ENCODE peak calls at places on chromosomes 4 and X, in four cellular contexts. One of them, this sample, is unnamed.

GRCh38 chr4:105666693-105667092 is 41.8 kb downstream of the INTS12 start:
- DNase-seq in tibial artery: no peak
- DNase-seq in lung: no peak
- DNase-seq in effector memory CD4-positive, alpha-beta T cell: no peak
- DNase-seq in this sample: no peak

GRCh38 chr4:68249434-68249833 is 3.9 kb upstream of the TMPRSS11B start:
- DNase-seq in effector memory CD4-positive, alpha-beta T cell: no peak
- DNase-seq in tibial artery: no peak
- DNase-seq in lung: no peak
- DNase-seq in this sample: no peak

GRCh38 chr4:100984901-100985300 is 362.4 kb downstream of the PPP3CA start:
- DNase-seq in lung: no peak
- DNase-seq in effector memory CD4-positive, alpha-beta T cell: no peak
- DNase-seq in tibial artery: no peak
- DNase-seq in this sample: no peak

GRCh38 chr4:174314770-174315169 is 31.1 kb downstream of the CEP44 start:
- DNase-seq in effector memory CD4-positive, alpha-beta T cell: no peak
- DNase-seq in tibial artery: no peak
- DNase-seq in lung: no peak
- DNase-seq in this sample: no peak

GRCh38 chrX:46327229-46328081 is 217.8 kb downstream of the ZNF674 start:
- DNase-seq in effector memory CD4-positive, alpha-beta T cell: no peak
- DNase-seq in lung: peak; percentile 57
- DNase-seq in tibial artery: no peak
- DNase-seq in this sample: no peak

GRCh38 chrX:142156567-142156966 is 48.5 kb downstream of the MAGEC2 start:
- DNase-seq in effector memory CD4-positive, alpha-beta T cell: no peak
- DNase-seq in lung: no peak
- DNase-seq in tibial artery: no peak
- DNase-seq in this sample: no peak

GRCh38 chr4:36159208-36159607 is 85.1 kb downstream of the ARAP2 start:
- DNase-seq in tibial artery: no peak
- DNase-seq in lung: no peak
- DNase-seq in effector memory CD4-positive, alpha-beta T cell: no peak
- DNase-seq in this sample: no peak

GRCh38 chr4:76058302-76058701 is 16.2 kb upstream of the ART3 start:
- DNase-seq in tibial artery: no peak
- DNase-seq in lung: no peak
- DNase-seq in effector memory CD4-positive, alpha-beta T cell: no peak
- DNase-seq in this sample: peak; percentile 76

GRCh38 chr4:40289366-40290188 is 45.6 kb upstream of the CHRNA9 start:
- DNase-seq in effector memory CD4-positive, alpha-beta T cell: no peak
- DNase-seq in lung: no peak
- DNase-seq in tibial artery: no peak
- DNase-seq in this sample: no peak

GRCh38 chr4:15303052-15303641 is 124.7 kb upstream of the C1QTNF7 start:
- DNase-seq in effector memory CD4-positive, alpha-beta T cell: no peak
- DNase-seq in tibial artery: no peak
- DNase-seq in lung: no peak
- DNase-seq in this sample: no peak

GRCh38 chr4:129603241-129603931 is 507.4 kb downstream of the C4orf33 start:
- DNase-seq in lung: no peak
- DNase-seq in tibial artery: no peak
- DNase-seq in effector memory CD4-positive, alpha-beta T cell: no peak
- DNase-seq in this sample: no peak

GRCh38 chr4:109729155-109729562 is 711 bp downstream of the PLA2G12A start:
- DNase-seq in tibial artery: no peak
- DNase-seq in lung: peak; percentile 28
- DNase-seq in effector memory CD4-positive, alpha-beta T cell: no peak
- DNase-seq in this sample: no peak

GRCh38 chr4:90184560-90184959 is 57.4 kb downstream of the CCSER1 start:
- DNase-seq in lung: no peak
- DNase-seq in tibial artery: no peak
- DNase-seq in effector memory CD4-positive, alpha-beta T cell: no peak
- DNase-seq in this sample: no peak

GRCh38 chrX:107825698-107826285 is at the start of gene MID2:
- DNase-seq in tibial artery: peak; percentile 79
- DNase-seq in lung: peak; percentile 42
- DNase-seq in effector memory CD4-positive, alpha-beta T cell: peak; percentile 28
- DNase-seq in this sample: no peak

GRCh38 chrX:40420899-40421729 is 159.7 kb upstream of the ATP6AP2 start:
- DNase-seq in tibial artery: no peak
- DNase-seq in effector memory CD4-positive, alpha-beta T cell: no peak
- DNase-seq in lung: no peak
- DNase-seq in this sample: peak; percentile 21

GRCh38 chr4:119897260-119897659 is 169.4 kb downstream of the MAD2L1 start:
- DNase-seq in lung: no peak
- DNase-seq in tibial artery: no peak
- DNase-seq in effector memory CD4-positive, alpha-beta T cell: no peak
- DNase-seq in this sample: no peak

GRCh38 chr4:4384837-4385236 is 2.1 kb upstream of the NSG1 start:
- DNase-seq in lung: no peak
- DNase-seq in effector memory CD4-positive, alpha-beta T cell: no peak
- DNase-seq in tibial artery: no peak
- DNase-seq in this sample: no peak

GRCh38 chr4:65798498-65799127 is 128.3 kb upstream of the EPHA5 start:
- DNase-seq in tibial artery: no peak
- DNase-seq in effector memory CD4-positive, alpha-beta T cell: no peak
- DNase-seq in lung: no peak
- DNase-seq in this sample: no peak

GRCh38 chr4:87838207-87838606 is 5.4 kb downstream of the MEPE start:
- DNase-seq in tibial artery: no peak
- DNase-seq in lung: no peak
- DNase-seq in effector memory CD4-positive, alpha-beta T cell: no peak
- DNase-seq in this sample: no peak

GRCh38 chr4:143381171-143382118 is 44.8 kb downstream of the GAB1 start:
- DNase-seq in lung: peak; percentile 61
- DNase-seq in effector memory CD4-positive, alpha-beta T cell: no peak
- DNase-seq in tibial artery: peak; percentile 93
- DNase-seq in this sample: no peak

GRCh38 chr4:8315343-8316250 is 46.0 kb downstream of the HTRA3 start:
- DNase-seq in lung: peak; percentile 57
- DNase-seq in effector memory CD4-positive, alpha-beta T cell: no peak
- DNase-seq in tibial artery: peak; percentile 72
- DNase-seq in this sample: no peak

GRCh38 chr4:74891037-74891436 is 41.9 kb upstream of the PARM1 start:
- DNase-seq in effector memory CD4-positive, alpha-beta T cell: no peak
- DNase-seq in tibial artery: no peak
- DNase-seq in lung: no peak
- DNase-seq in this sample: no peak

GRCh38 chr4:77899607-77900006 is 37.0 kb downstream of the MRPL1 start:
- DNase-seq in tibial artery: no peak
- DNase-seq in lung: no peak
- DNase-seq in effector memory CD4-positive, alpha-beta T cell: no peak
- DNase-seq in this sample: no peak

GRCh38 chr4:183437452-183437851 is 7.0 kb upstream of the CDKN2AIP start:
- DNase-seq in effector memory CD4-positive, alpha-beta T cell: no peak
- DNase-seq in lung: no peak
- DNase-seq in tibial artery: no peak
- DNase-seq in this sample: no peak

GRCh38 chr4:133594246-133595207 is 445.4 kb downstream of the PCDH10 start:
- DNase-seq in lung: no peak
- DNase-seq in effector memory CD4-positive, alpha-beta T cell: no peak
- DNase-seq in tibial artery: no peak
- DNase-seq in this sample: no peak

GRCh38 chr4:106502106-106502699 is 133.6 kb upstream of the GIMD1 start:
- DNase-seq in effector memory CD4-positive, alpha-beta T cell: no peak
- DNase-seq in tibial artery: no peak
- DNase-seq in lung: peak; percentile 52
- DNase-seq in this sample: no peak

GRCh38 chrX:84189125-84189524 is 1.1 kb upstream of the RPS6KA6 start:
- DNase-seq in lung: no peak
- DNase-seq in effector memory CD4-positive, alpha-beta T cell: no peak
- DNase-seq in tibial artery: no peak
- DNase-seq in this sample: no peak

GRCh38 chrX:65591206-65591605 is 56.6 kb upstream of the LAS1L start:
- DNase-seq in tibial artery: no peak
- DNase-seq in effector memory CD4-positive, alpha-beta T cell: no peak
- DNase-seq in lung: no peak
- DNase-seq in this sample: no peak

GRCh38 chrX:65600106-65600505 is 65.5 kb upstream of the LAS1L start:
- DNase-seq in effector memory CD4-positive, alpha-beta T cell: no peak
- DNase-seq in tibial artery: no peak
- DNase-seq in lung: peak; percentile 7
- DNase-seq in this sample: no peak

GRCh38 chrX:65598559-65599147 is 64.1 kb upstream of the LAS1L start:
- DNase-seq in effector memory CD4-positive, alpha-beta T cell: no peak
- DNase-seq in lung: no peak
- DNase-seq in tibial artery: no peak
- DNase-seq in this sample: no peak

GRCh38 chrX:65596270-65596669 is 61.7 kb upstream of the LAS1L start:
- DNase-seq in lung: no peak
- DNase-seq in effector memory CD4-positive, alpha-beta T cell: peak; percentile 28
- DNase-seq in tibial artery: peak; percentile 64
- DNase-seq in this sample: no peak

DNA sequence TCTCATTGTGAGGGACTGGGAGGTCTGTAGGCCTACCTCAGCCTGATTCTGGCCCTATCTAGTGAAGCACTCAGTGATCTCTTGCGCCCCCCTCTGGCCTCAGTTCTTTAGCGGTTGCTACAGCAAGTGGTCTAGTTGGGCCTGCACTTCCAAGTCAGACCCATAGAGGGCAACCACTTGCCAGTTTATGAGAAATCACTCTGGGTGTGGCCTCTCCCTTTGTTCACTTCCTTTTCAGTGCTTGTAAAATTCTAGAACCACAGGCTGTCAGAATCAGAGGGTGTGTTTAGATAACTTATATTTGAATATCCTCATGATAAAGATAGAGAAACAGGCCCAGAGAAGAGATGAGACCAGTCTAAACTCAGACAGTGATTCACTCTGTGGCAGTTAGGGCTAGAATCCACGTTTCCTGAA is 60.9 kb upstream of the LAS1L start:
- DNase-seq in effector memory CD4-positive, alpha-beta T cell: peak; percentile 82
- DNase-seq in tibial artery: peak; percentile 94
- DNase-seq in lung: peak; percentile 96
- DNase-seq in this sample: peak; percentile 73
- H3K4me3 ChIP-seq in effector memory CD4-positive, alpha-beta T cell: no peak overlapping the region
- H3K4me3 ChIP-seq in tibial artery: no peak overlapping the region
- H3K4me3 ChIP-seq in lung: no peak overlapping the region
- H3K4me3 ChIP-seq in this sample: no peak overlapping the region

GRCh38 chr4:2415881-2416563 is 2.4 kb downstream of the ZFYVE28 start:
- DNase-seq in tibial artery: no peak
- DNase-seq in effector memory CD4-positive, alpha-beta T cell: no peak
- DNase-seq in lung: no peak
- DNase-seq in this sample: no peak

GRCh38 chr4:2417196-2417764 is 1.2 kb downstream of the ZFYVE28 start:
- DNase-seq in lung: no peak
- DNase-seq in effector memory CD4-positive, alpha-beta T cell: no peak
- DNase-seq in tibial artery: no peak
- DNase-seq in this sample: no peak

GRCh38 chr4:2416564-2417195 is 1.8 kb downstream of the ZFYVE28 start:
- DNase-seq in effector memory CD4-positive, alpha-beta T cell: no peak
- DNase-seq in tibial artery: no peak
- DNase-seq in lung: no peak
- DNase-seq in this sample: peak; percentile 31

GRCh38 chr4:2413821-2414610 is 4.4 kb downstream of the ZFYVE28 start:
- DNase-seq in tibial artery: no peak
- DNase-seq in lung: no peak
- DNase-seq in effector memory CD4-positive, alpha-beta T cell: no peak
- DNase-seq in this sample: no peak

GRCh38 chr4:2415213-2415612 is 3.2 kb downstream of the ZFYVE28 start:
- DNase-seq in tibial artery: no peak
- DNase-seq in effector memory CD4-positive, alpha-beta T cell: no peak
- DNase-seq in lung: no peak
- DNase-seq in this sample: no peak
- H3K27me3 ChIP-seq in tibial artery: no peaks in the 10 kb centered on the region
- H3K27me3 ChIP-seq in effector memory CD4-positive, alpha-beta T cell: no peaks in the 10 kb centered on the region
- H3K27me3 ChIP-seq in lung: no peaks in the 10 kb centered on the region
- H3K27me3 ChIP-seq in this sample: peaks cover 4% of the 10 kb centered on the region

GRCh38 chr4:3189459-3189858 is 59.5 kb upstream of the MSANTD1 start:
- DNase-seq in effector memory CD4-positive, alpha-beta T cell: no peak
- DNase-seq in tibial artery: no peak
- DNase-seq in lung: no peak
- DNase-seq in this sample: no peak
- H3K36me3 ChIP-seq in effector memory CD4-positive, alpha-beta T cell: peaks cover 21% of the 10 kb centered on the region
- H3K36me3 ChIP-seq in tibial artery: peaks cover 58% of the 10 kb centered on the region
- H3K36me3 ChIP-seq in lung: peaks cover 19% of the 10 kb centered on the region
- H3K36me3 ChIP-seq in this sample: peaks cover 30% of the 10 kb centered on the region

GRCh38 chrX:63363788-63364187 is 12.7 kb upstream of the SPIN4 start:
- DNase-seq in lung: no peak
- DNase-seq in effector memory CD4-positive, alpha-beta T cell: no peak
- DNase-seq in tibial artery: no peak
- DNase-seq in this sample: no peak
- H3K4me3 ChIP-seq in lung: no peak overlapping the region
- H3K4me3 ChIP-seq in effector memory CD4-positive, alpha-beta T cell: no peak overlapping the region
- H3K4me3 ChIP-seq in tibial artery: no peak overlapping the region
- H3K4me3 ChIP-seq in this sample: no peak overlapping the region